ENCODE peak calls at places on chromosomes 4 and X, in seven cellular contexts. D is GM12878, K is SK-N-SH, I is NT2/D1, P is HCT116, J is HepG2, Q is K562. W is an unnamed sample. For H3K9me3, the result is how much of the 10 kb centered on the place peaks cover.

GRCh38 chr4:3660086-3660927 is 105.9 kb upstream of the ADRA2C start:
- DNase-seq in J (no peak), I (no peak), K (no peak), P (no peak), D (no peak), Q (no peak), W (no peak)

GRCh38 chr4:187268940-187269339 is 545.3 kb upstream of the FAT1 start:
- DNase-seq in Q (no peak), P (no peak), K (no peak), D (no peak), I (no peak), J (peak), W (no peak)

GRCh38 chrX:149036086-149036485 is 469.0 kb downstream of the IDS start:
- DNase-seq in J (no peak), P (no peak), I (no peak), D (no peak), Q (no peak), K (no peak), W (no peak)

GRCh38 chrX:22760513-22761057 is 239.2 kb upstream of the DDX53 start:
- DNase-seq in Q (no peak), D (no peak), K (peak), P (no peak), J (no peak), I (no peak), W (no peak)

GRCh38 chr4:8617486-8618040 is 25.0 kb downstream of the CPZ start:
- DNase-seq in I (no peak), K (no peak), D (no peak), J (no peak), P (no peak), Q (no peak), W (no peak)

GRCh38 chrX:150211988-150212387 is 151.1 kb upstream of the MAMLD1 start:
- DNase-seq in Q (no peak), I (no peak), D (no peak), J (no peak), K (no peak), P (no peak), W (no peak)

GRCh38 chrX:77527233-77528001 is 80.2 kb downstream of the FGF16 start:
- DNase-seq in I (no peak), J (no peak), D (no peak), K (peak), P (no peak), Q (peak), W (no peak)

GRCh38 chr4:45063701-45064100 is 337.3 kb upstream of the GNPDA2 start:
- DNase-seq in Q (no peak), P (no peak), J (no peak), D (no peak), K (peak), I (no peak), W (no peak)

GRCh38 chr4:168600796-168601583 is 104.1 kb downstream of the PALLD start:
- DNase-seq in K (no peak), I (no peak), J (no peak), Q (no peak), P (peak), D (no peak), W (no peak)

GRCh38 chrX:15465347-15465746 is 27.8 kb downstream of the PIR start:
- DNase-seq in P (no peak), D (peak), K (peak), I (no peak), J (no peak), Q (no peak), W (no peak)

GRCh38 chr4:42151568-42152506 is 618 bp downstream of the BEND4 start:
- DNase-seq in D (no peak), Q (no peak), J (no peak), I (peak), P (no peak), K (peak), W (peak)

GRCh38 chr4:104381729-104382128 is 113.0 kb downstream of the CXXC4 start:
- DNase-seq in P (no peak), J (no peak), Q (no peak), I (no peak), D (no peak), K (no peak), W (no peak)

GRCh38 chr4:145635630-145636029 is 16.4 kb downstream of the MMAA start:
- DNase-seq in K (no peak), D (no peak), I (no peak), J (no peak), P (no peak), Q (no peak), W (no peak)

GRCh38 chrX:47854474-47854873 is 17.8 kb downstream of the ZNF81 start:
- DNase-seq in D (no peak), I (no peak), P (no peak), K (peak), J (no peak), Q (no peak), W (peak)

GRCh38 chr4:163071308-163071707 is 95.4 kb downstream of the NAF1 start:
- DNase-seq in P (no peak), K (no peak), I (no peak), D (no peak), J (no peak), Q (no peak), W (no peak)

GRCh38 chr4:55524844-55525571 is 21.7 kb downstream of the CLOCK start:
- DNase-seq in I (no peak), J (no peak), Q (no peak), P (no peak), D (no peak), K (no peak), W (no peak)

GRCh38 chr4:174749091-174749490 is 80.0 kb downstream of the GLRA3 start:
- DNase-seq in Q (no peak), J (no peak), K (no peak), I (no peak), P (no peak), D (no peak), W (no peak)

GRCh38 chr4:71266090-71266794 is 72.6 kb upstream of the SLC4A4 start:
- DNase-seq in D (peak), K (no peak), I (no peak), J (no peak), Q (no peak), P (no peak), W (no peak)

GRCh38 chrX:7132335-7133035 is 15.0 kb upstream of the STS start:
- DNase-seq in I (peak), K (no peak), D (no peak), P (peak), J (peak), Q (peak), W (peak)

GRCh38 chr4:86825511-86825910 is 23.7 kb downstream of the SLC10A6 start:
- DNase-seq in P (no peak), J (no peak), I (no peak), D (no peak), K (no peak), Q (no peak), W (no peak)

GRCh38 chr4:189374176-189374575 is 566.5 kb upstream of the FRG1 start:
- DNase-seq in D (no peak), I (no peak), P (no peak), K (no peak), Q (no peak), J (no peak), W (no peak)
- TF ChIP-seq YY1 in D (no peak), I (no peak), P (no peak), K (no peak), Q (no peak), J (no peak), W (no peak)

DNA sequence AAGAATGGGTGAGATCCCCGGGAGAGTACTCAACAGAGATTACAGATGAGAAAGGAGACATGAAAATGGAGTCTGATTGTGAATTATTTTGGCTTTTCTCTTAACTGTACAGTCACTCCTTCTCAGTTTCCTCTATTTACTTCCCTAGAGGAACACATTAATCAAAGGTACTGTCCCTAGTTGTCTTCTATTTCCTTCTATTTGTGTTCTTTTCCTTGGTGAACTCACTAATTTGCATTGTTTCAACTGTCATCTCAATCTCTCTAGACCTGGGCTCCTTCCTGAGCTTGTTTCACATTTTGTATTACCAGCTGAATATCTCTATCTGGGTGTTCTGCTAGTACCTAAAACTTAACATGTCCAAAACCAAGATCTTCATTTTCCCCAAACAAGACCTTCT is 59.8 kb downstream of the ABCB7 start:
- DNase-seq in P (no peak), Q (no peak), K (no peak), D (no peak), I (no peak), J (no peak), W (no peak)
- H3K9me3 ChIP-seq in P (under half), Q (under half), K (under half), D (under half), I (under half), J (under half), W (under half)

GRCh38 chrX:96453139-96453538 is 231.5 kb upstream of the DIAPH2 start:
- DNase-seq in I (no peak), D (peak), J (peak), P (no peak), Q (no peak), K (no peak), W (no peak)
- TF ChIP-seq YY1 in I (no peak), D (no peak), J (no peak), P (no peak), Q (no peak), K (no peak), W (no peak)

GRCh38 chrX:55220119-55220794 is at the start of gene PAGE5:
- DNase-seq in I (no peak), K (peak), Q (peak), P (no peak), J (no peak), D (no peak), W (no peak)
- H3K9me3 ChIP-seq in I (under half), K (under half), Q (under half), P (under half), J (under half), D (under half), W (under half)

DNA sequence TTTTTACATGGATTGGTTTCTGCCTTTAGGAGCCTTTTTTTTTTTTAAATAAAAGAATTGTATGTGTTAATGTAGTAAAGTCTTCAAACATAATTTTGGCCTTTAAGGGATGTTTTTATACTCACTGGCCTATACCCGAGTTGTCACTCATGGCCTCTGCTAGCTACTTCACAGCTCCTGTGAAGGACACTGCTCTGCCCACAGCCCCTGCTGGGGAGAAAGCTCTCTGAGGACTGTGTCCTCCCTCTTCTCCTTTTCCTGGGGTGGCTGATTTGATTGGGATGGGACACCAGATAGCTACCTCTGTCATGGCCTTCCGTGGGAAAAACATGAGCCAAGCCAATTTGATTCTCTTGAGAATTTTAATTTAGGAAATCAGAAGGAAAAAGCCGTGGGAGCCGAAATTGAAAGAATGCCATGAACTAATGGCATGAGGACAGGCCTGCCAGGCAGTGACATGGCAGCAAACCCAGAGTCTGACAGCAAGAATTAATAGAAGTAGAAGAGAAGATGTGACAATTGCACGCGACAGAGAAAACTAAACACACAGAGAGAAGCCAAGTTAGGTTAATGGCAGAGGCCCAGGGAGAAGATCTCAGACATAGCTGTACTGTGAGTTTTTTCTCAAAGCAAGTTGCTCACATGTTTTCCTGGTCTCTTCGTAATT is 81.4 kb downstream of the ARHGAP10 start:
- DNase-seq in J (no peak), D (no peak), Q (no peak), P (no peak), K (no peak), I (no peak), W (no peak)
- TF ChIP-seq YY1 in J (no peak), D (no peak), Q (no peak), P (no peak), K (no peak), I (no peak), W (no peak)

W was measured in H1.